ENCODE peak calls at places on chromosome X, in ten cellular contexts. O is left lung, Z is astrocyte, J is transverse colon, U is stomach, T is K562, G is lower leg skin, X is heart left ventricle, E is endothelial cell of umbilical vein, K is psoas muscle. R is an unnamed sample.

GRCh38 chrX:112941209-112941788 is 100.7 kb upstream of the AMOT start:
- DNase-seq in Z (no peak), J (peak; percentile 8), E (no peak), K (no peak), X (no peak), O (no peak), G (no peak), U (no peak), T (no peak), R (no peak)

GRCh38 chrX:25968920-25969319 is 169.2 kb upstream of the MAGEB18 start:
- DNase-seq in Z (no peak), X (no peak), J (no peak), T (peak; percentile 4), G (peak; percentile 74), K (no peak), E (peak; percentile 33), U (no peak), O (no peak), R (no peak)

GRCh38 chrX:46561931-46562721 is 11.4 kb upstream of the CHST7 start:
- DNase-seq in U (peak; percentile 41), Z (no peak), J (peak; percentile 24), X (no peak), K (no peak), O (peak; percentile 55), G (peak; percentile 59), T (no peak), E (no peak), R (no peak)

GRCh38 chrX:153644356-153645125 is 2.5 kb upstream of the DUSP9 start:
- DNase-seq in J (no peak), K (no peak), X (no peak), T (no peak), O (no peak), Z (no peak), G (peak; percentile 56), E (no peak), U (no peak), R (no peak)

GRCh38 chrX:115065304-115065703 is 47.9 kb upstream of the IL13RA2 start:
- DNase-seq in U (no peak), T (no peak), J (no peak), Z (no peak), K (no peak), X (no peak), E (no peak), G (no peak), O (no peak), R (no peak)

GRCh38 chrX:63330681-63331080 is 20.5 kb downstream of the SPIN4 start:
- DNase-seq in Z (no peak), E (no peak), X (no peak), J (no peak), G (no peak), U (no peak), O (peak; percentile 36), K (no peak), T (no peak), R (no peak)

GRCh38 chrX:1265061-1265460 is 3.6 kb upstream of the CSF2RA start:
- DNase-seq in K (no peak), X (no peak), G (no peak), E (no peak), T (no peak), U (no peak), O (no peak), Z (no peak), J (no peak), R (no peak)

GRCh38 chrX:120380699-120381098 is 18.8 kb downstream of the ATP1B4 start:
- DNase-seq in J (no peak), U (no peak), O (no peak), T (no peak), K (no peak), X (no peak), G (no peak), E (peak; percentile 2), Z (no peak), R (no peak)

GRCh38 chrX:152878976-152879755 is 18.7 kb upstream of the ZNF185 start:
- DNase-seq in K (no peak), O (no peak), E (no peak), X (no peak), J (no peak), G (peak; percentile 81), T (no peak), U (no peak), Z (no peak), R (peak; percentile 72)

GRCh38 chrX:39158801-39159657 is 357.8 kb downstream of the MID1IP1 start:
- DNase-seq in E (no peak), J (no peak), K (no peak), Z (peak; percentile 97), U (no peak), T (no peak), G (peak; percentile 26), X (no peak), O (peak; percentile 47), R (peak; percentile 78)

GRCh38 chrX:7027071-7027470 is 120.4 kb upstream of the STS start:
- DNase-seq in U (peak; percentile 79), Z (no peak), T (no peak), E (no peak), K (no peak), G (no peak), O (no peak), J (peak; percentile 30), X (no peak), R (no peak)

GRCh38 chrX:126064901-126065541 is 101.1 kb downstream of the DCAF12L2 start:
- DNase-seq in U (no peak), G (peak; percentile 76), K (peak; percentile 5), Z (no peak), T (no peak), O (no peak), E (no peak), X (no peak), J (no peak), R (no peak)

DNA sequence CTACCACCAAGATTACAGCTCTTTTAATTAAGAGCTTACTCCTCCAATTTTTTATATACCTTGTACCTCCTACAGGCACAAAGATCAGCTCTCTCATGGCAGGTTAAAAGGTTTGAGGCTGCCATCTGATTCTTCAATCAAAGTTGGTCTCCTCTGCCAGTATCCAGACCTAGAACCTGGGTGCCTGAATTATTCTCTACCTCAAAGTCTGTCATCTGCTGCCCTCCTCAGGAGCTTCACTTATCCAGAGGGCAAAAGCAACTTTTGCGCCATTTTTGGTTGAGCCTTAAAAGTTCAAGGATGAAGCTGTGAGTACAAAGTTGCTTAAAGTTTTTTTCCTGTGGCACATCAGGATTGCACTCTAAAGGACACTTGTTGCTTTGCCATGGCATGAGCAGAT is 343.7 kb upstream of the PPP1R2C start:
- DNase-seq in T (no peak), Z (no peak), K (no peak), G (no peak), J (no peak), U (no peak), O (no peak), X (no peak), E (peak; percentile 11), R (no peak)
- TF ChIP-seq CTCF in T (no peak), Z (no peak), K (no peak), G (no peak), J (no peak), U (no peak), O (no peak), X (no peak), E (no peak), R (no peak)

GRCh38 chrX:45077748-45078424 is 122.8 kb downstream of the DIPK2B start:
- DNase-seq in K (no peak), E (no peak), Z (no peak), U (no peak), J (no peak), T (no peak), X (no peak), O (no peak), G (no peak), R (no peak)
- H3K4me3 ChIP-seq in K (no peak overlapping the region), E (no peak overlapping the region), Z (no peak overlapping the region), U (no peak overlapping the region), J (no peak overlapping the region), T (no peak overlapping the region), X (peak overlapping the region; percentile 6), O (no peak overlapping the region), G (no peak overlapping the region), R (no peak overlapping the region)

DNA sequence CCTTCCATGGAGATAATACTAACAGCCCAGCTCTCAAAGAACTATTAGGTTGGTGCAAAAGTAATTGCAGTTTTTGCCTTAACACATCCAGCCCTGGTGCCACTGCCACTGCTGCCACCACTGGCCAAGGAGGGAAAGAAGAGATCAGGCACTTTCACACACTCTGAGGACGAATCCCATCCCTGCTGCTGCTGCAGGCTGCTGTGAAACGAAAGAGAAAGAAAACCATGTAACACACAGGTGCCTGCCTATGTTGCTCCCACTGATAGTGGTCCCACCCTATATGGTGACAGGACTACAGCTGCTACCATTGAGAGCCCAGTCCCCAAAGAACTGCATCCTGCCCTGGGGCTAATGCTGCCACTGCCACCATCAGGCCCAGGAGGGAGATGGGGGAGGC is 35.1 kb downstream of the TMLHE start:
- DNase-seq in T (no peak), E (no peak), G (no peak), O (no peak), X (no peak), Z (no peak), J (no peak), U (no peak), K (no peak), R (no peak)
- TF ChIP-seq CTCF in T (no peak), E (no peak), G (no peak), O (no peak), X (no peak), Z (no peak), J (no peak), U (no peak), K (no peak), R (no peak)

GRCh38 chrX:139209342-139209741 is 321.2 kb upstream of the F9 start:
- DNase-seq in E (no peak), X (no peak), Z (no peak), K (no peak), O (no peak), T (peak; percentile 48), U (no peak), J (no peak), G (no peak), R (no peak)
- H3K4me3 ChIP-seq in E (no peak overlapping the region), X (no peak overlapping the region), Z (no peak overlapping the region), K (no peak overlapping the region), O (no peak overlapping the region), T (no peak overlapping the region), U (no peak overlapping the region), J (no peak overlapping the region), G (no peak overlapping the region), R (no peak overlapping the region)

DNA sequence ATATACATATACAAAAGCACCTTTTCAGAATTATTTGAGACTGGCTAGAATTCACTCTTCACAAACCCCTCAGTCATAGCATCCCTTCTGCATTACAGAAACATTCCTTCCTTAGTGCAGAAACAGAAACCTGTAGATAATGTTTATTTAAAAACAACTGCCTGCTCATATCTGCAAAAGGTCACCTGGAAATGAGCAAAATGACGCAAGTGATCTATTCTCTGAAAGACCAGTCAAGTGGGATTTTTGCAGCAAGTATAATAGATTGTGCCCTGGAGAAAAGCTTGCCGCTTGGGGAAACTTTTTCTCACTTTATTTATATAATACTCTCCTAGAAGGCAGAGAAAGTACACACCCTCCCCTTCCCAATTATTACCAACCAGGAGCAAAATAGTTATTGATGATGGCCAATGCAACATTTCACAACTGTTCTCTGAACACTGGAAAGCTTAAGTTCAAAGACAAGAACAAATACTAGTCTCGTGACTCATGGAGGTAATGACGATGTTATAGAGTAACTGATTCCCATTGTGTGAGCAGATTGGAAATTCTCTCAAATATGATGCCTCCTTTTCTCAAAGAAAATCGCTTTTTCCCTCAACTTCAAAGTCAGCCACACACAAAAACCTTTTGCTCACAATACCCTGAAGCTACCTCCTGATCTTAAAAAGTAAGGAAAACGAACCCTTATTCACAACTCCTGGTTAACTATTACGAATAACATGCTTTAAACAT is 41.2 kb downstream of the MID1 start:
- DNase-seq in K (no peak), G (no peak), X (no peak), O (no peak), E (peak; percentile 76), Z (peak; percentile 80), U (no peak), J (no peak), T (no peak), R (no peak)
- TF ChIP-seq CTCF in K (no peak), G (no peak), X (no peak), O (no peak), E (no peak), Z (no peak), U (no peak), J (no peak), T (no peak), R (no peak)

R was measured in kidney epithelial cell.